ENCODE peak calls at places on chromosome 22, in five cellular contexts. One of them, this sample, is unnamed.

GRCh38 chr22:39820266-39820665 is 73.3 kb downstream of the ENTHD1 start:
- DNase-seq in cardiac fibroblast: peak
- DNase-seq in GM23248: peak
- DNase-seq in BJ: peak
- DNase-seq in bronchial epithelial cell: peak
- DNase-seq in this sample: peak

GRCh38 chr22:48853627-48854240 is 973.9 kb downstream of the BRD1 start:
- DNase-seq in cardiac fibroblast: no peak
- DNase-seq in GM23248: no peak
- DNase-seq in BJ: no peak
- DNase-seq in bronchial epithelial cell: no peak
- DNase-seq in this sample: no peak

GRCh38 chr22:49869091-49869830 is 15.6 kb downstream of the ZBED4 start:
- DNase-seq in cardiac fibroblast: no peak
- DNase-seq in GM23248: no peak
- DNase-seq in BJ: no peak
- DNase-seq in bronchial epithelial cell: no peak
- DNase-seq in this sample: no peak

GRCh38 chr22:35522571-35523149 is 18.0 kb upstream of the RASD2 start:
- DNase-seq in cardiac fibroblast: no peak
- DNase-seq in GM23248: no peak
- DNase-seq in BJ: no peak
- DNase-seq in bronchial epithelial cell: no peak
- DNase-seq in this sample: no peak

GRCh38 chr22:38925571-38926041 is 31.8 kb upstream of the APOBEC3A start:
- DNase-seq in cardiac fibroblast: peak
- DNase-seq in GM23248: peak
- DNase-seq in BJ: no peak
- DNase-seq in bronchial epithelial cell: no peak
- DNase-seq in this sample: peak

GRCh38 chr22:32590556-32590955 is 115.9 kb downstream of the FBXO7 start:
- DNase-seq in cardiac fibroblast: peak
- DNase-seq in GM23248: peak
- DNase-seq in BJ: no peak
- DNase-seq in bronchial epithelial cell: peak
- DNase-seq in this sample: peak

GRCh38 chr22:39254789-39255298 is 10.1 kb upstream of the PDGFB start:
- DNase-seq in cardiac fibroblast: peak
- DNase-seq in GM23248: peak
- DNase-seq in BJ: no peak
- DNase-seq in bronchial epithelial cell: peak
- DNase-seq in this sample: peak

GRCh38 chr22:39932166-39932565 is 28.0 kb upstream of the TMA7B start:
- DNase-seq in cardiac fibroblast: no peak
- DNase-seq in GM23248: no peak
- DNase-seq in BJ: no peak
- DNase-seq in bronchial epithelial cell: peak
- DNase-seq in this sample: no peak

GRCh38 chr22:39545310-39546063 is 12.9 kb upstream of the RPS19BP1 start:
- DNase-seq in cardiac fibroblast: peak
- DNase-seq in GM23248: peak
- DNase-seq in BJ: no peak
- DNase-seq in bronchial epithelial cell: no peak
- DNase-seq in this sample: no peak

GRCh38 chr22:34283844-34284243 is 363.6 kb upstream of the LARGE1 start:
- DNase-seq in cardiac fibroblast: no peak
- DNase-seq in GM23248: no peak
- DNase-seq in BJ: no peak
- DNase-seq in bronchial epithelial cell: no peak
- DNase-seq in this sample: no peak

GRCh38 chr22:35612903-35613302 is 4.2 kb downstream of the MB start:
- DNase-seq in cardiac fibroblast: no peak
- DNase-seq in GM23248: no peak
- DNase-seq in BJ: no peak
- DNase-seq in bronchial epithelial cell: no peak
- DNase-seq in this sample: no peak

GRCh38 chr22:38177926-38178604 is 3.6 kb downstream of the PLA2G6 start:
- DNase-seq in cardiac fibroblast: peak
- DNase-seq in GM23248: peak
- DNase-seq in BJ: peak
- DNase-seq in bronchial epithelial cell: peak
- DNase-seq in this sample: peak

GRCh38 chr22:37193629-37194191 is 5.7 kb upstream of the C1QTNF6 start:
- DNase-seq in cardiac fibroblast: peak
- DNase-seq in GM23248: no peak
- DNase-seq in BJ: no peak
- DNase-seq in bronchial epithelial cell: no peak
- DNase-seq in this sample: peak

GRCh38 chr22:33000342-33001280 is 57.6 kb downstream of the SYN3 start:
- DNase-seq in cardiac fibroblast: peak
- DNase-seq in GM23248: peak
- DNase-seq in BJ: no peak
- DNase-seq in bronchial epithelial cell: no peak
- DNase-seq in this sample: peak

GRCh38 chr22:27876684-27877083 is 42.4 kb downstream of the PITPNB start:
- DNase-seq in cardiac fibroblast: peak
- DNase-seq in GM23248: peak
- DNase-seq in BJ: no peak
- DNase-seq in bronchial epithelial cell: no peak
- DNase-seq in this sample: no peak

GRCh38 chr22:32848226-32848625 is 46.7 kb downstream of the TIMP3 start:
- DNase-seq in cardiac fibroblast: no peak
- DNase-seq in GM23248: no peak
- DNase-seq in BJ: no peak
- DNase-seq in bronchial epithelial cell: no peak
- DNase-seq in this sample: no peak

GRCh38 chr22:44357296-44357961 is 44.7 kb upstream of the SHISAL1 start:
- DNase-seq in cardiac fibroblast: no peak
- DNase-seq in GM23248: no peak
- DNase-seq in BJ: no peak
- DNase-seq in bronchial epithelial cell: no peak
- DNase-seq in this sample: no peak

GRCh38 chr22:41201146-41201545 is 4.0 kb upstream of the L3MBTL2 start:
- DNase-seq in cardiac fibroblast: no peak
- DNase-seq in GM23248: no peak
- DNase-seq in BJ: no peak
- DNase-seq in bronchial epithelial cell: peak
- DNase-seq in this sample: no peak

GRCh38 chr22:36608987-36609386 is 80.0 kb upstream of the EIF3D start:
- DNase-seq in cardiac fibroblast: no peak
- DNase-seq in GM23248: no peak
- DNase-seq in BJ: no peak
- DNase-seq in bronchial epithelial cell: no peak
- DNase-seq in this sample: no peak

GRCh38 chr22:29343313-29343805 is 27.9 kb upstream of the RASL10A start:
- DNase-seq in cardiac fibroblast: peak
- DNase-seq in GM23248: peak
- DNase-seq in BJ: peak
- DNase-seq in bronchial epithelial cell: peak
- DNase-seq in this sample: peak

GRCh38 chr22:28034145-28034759 is 115.2 kb upstream of the PITPNB start:
- DNase-seq in cardiac fibroblast: no peak
- DNase-seq in GM23248: no peak
- DNase-seq in BJ: no peak
- DNase-seq in bronchial epithelial cell: no peak
- DNase-seq in this sample: no peak

GRCh38 chr22:17477401-17477833 is 85.9 kb upstream of the SLC25A18 start:
- DNase-seq in cardiac fibroblast: peak
- DNase-seq in GM23248: no peak
- DNase-seq in BJ: no peak
- DNase-seq in bronchial epithelial cell: no peak
- DNase-seq in this sample: no peak

GRCh38 chr22:24009227-24010017 is 1.7 kb upstream of the CABIN1 start:
- DNase-seq in cardiac fibroblast: no peak
- DNase-seq in GM23248: no peak
- DNase-seq in BJ: no peak
- DNase-seq in bronchial epithelial cell: no peak
- DNase-seq in this sample: no peak

GRCh38 chr22:39087881-39088687 is 9.0 kb upstream of the APOBEC3H start:
- DNase-seq in cardiac fibroblast: no peak
- DNase-seq in GM23248: no peak
- DNase-seq in BJ: no peak
- DNase-seq in bronchial epithelial cell: no peak
- DNase-seq in this sample: no peak

This sample was measured in ELR.